ENCODE peak calls at places on chromosome 9, in nine cellular contexts. Q, L, I, X, A, C, G, S and F are unnamed samples.

GRCh38 chr9:534886-535285 is 306.6 kb upstream of the DMRT1 start:
- DNase-seq in Q (no peak), L (no peak), I (no peak), X (peak; percentile 73), A (no peak), C (no peak), G (no peak), S (no peak), F (no peak)

GRCh38 chr9:93301911-93302525 is 118.1 kb downstream of the WNK2 start:
- DNase-seq in Q (no peak), L (no peak), I (no peak), X (no peak), A (peak; percentile 4), C (no peak), G (peak; percentile 10), S (no peak), F (no peak)

GRCh38 chr9:96136992-96137665 is 164.8 kb downstream of the HSD17B3 start:
- DNase-seq in Q (no peak), L (no peak), I (no peak), X (no peak), A (no peak), C (no peak), G (no peak), S (peak; percentile 72), F (no peak)

GRCh38 chr9:129886226-129887174 is 51.2 kb downstream of the USP20 start:
- DNase-seq in Q (no peak), L (no peak), I (peak; percentile 42), X (no peak), A (no peak), C (no peak), G (no peak), S (peak; percentile 30), F (no peak)

GRCh38 chr9:109247228-109247627 is 73.6 kb downstream of the EPB41L4B start:
- DNase-seq in Q (no peak), L (no peak), I (no peak), X (no peak), A (no peak), C (no peak), G (no peak), S (no peak), F (no peak)

GRCh38 chr9:14247577-14247976 is 66.4 kb downstream of the NFIB start:
- DNase-seq in Q (no peak), L (no peak), I (no peak), X (no peak), A (no peak), C (no peak), G (no peak), S (no peak), F (no peak)

GRCh38 chr9:137096785-137097546 is 10.2 kb downstream of the MAN1B1 start:
- DNase-seq in Q (no peak), L (no peak), I (no peak), X (no peak), A (no peak), C (no peak), G (no peak), S (no peak), F (no peak)

GRCh38 chr9:73009649-73010288 is 56.9 kb upstream of the ALDH1A1 start:
- DNase-seq in Q (no peak), L (no peak), I (no peak), X (no peak), A (no peak), C (no peak), G (no peak), S (no peak), F (no peak)

GRCh38 chr9:92609142-92609500 is 60.8 kb downstream of the IPPK start:
- DNase-seq in Q (peak; percentile 71), L (peak; percentile 48), I (no peak), X (peak; percentile 75), A (no peak), C (peak; percentile 86), G (no peak), S (peak; percentile 29), F (no peak)

GRCh38 chr9:122572456-122572855 is 10.7 kb downstream of the OR1L8 start:
- DNase-seq in Q (no peak), L (no peak), I (no peak), X (no peak), A (no peak), C (no peak), G (no peak), S (no peak), F (no peak)

GRCh38 chr9:116152941-116153764 is 438 bp upstream of the PAPPA start:
- DNase-seq in Q (no peak), L (peak; percentile 36), I (no peak), X (no peak), A (peak; percentile 18), C (no peak), G (no peak), S (peak; percentile 83), F (no peak)

GRCh38 chr9:14321517-14322125 is 7.7 kb upstream of the NFIB start:
- DNase-seq in Q (no peak), L (no peak), I (peak; percentile 7), X (no peak), A (no peak), C (no peak), G (no peak), S (peak; percentile 47), F (no peak)

GRCh38 chr9:36899406-36899805 is 134.7 kb downstream of the PAX5 start:
- DNase-seq in Q (no peak), L (no peak), I (no peak), X (no peak), A (no peak), C (no peak), G (no peak), S (no peak), F (no peak)

GRCh38 chr9:110321055-110321454 is 16.6 kb downstream of the TXNDC8 start:
- DNase-seq in Q (no peak), L (no peak), I (no peak), X (no peak), A (no peak), C (no peak), G (no peak), S (peak; percentile 74), F (no peak)

GRCh38 chr9:87596862-87597261 is 99.2 kb downstream of the DAPK1 start:
- DNase-seq in Q (no peak), L (no peak), I (no peak), X (no peak), A (no peak), C (no peak), G (peak; percentile 34), S (peak; percentile 69), F (no peak)

GRCh38 chr9:138057726-138058125 is 180.1 kb downstream of the CACNA1B start:
- DNase-seq in Q (no peak), L (no peak), I (no peak), X (no peak), A (no peak), C (no peak), G (no peak), S (no peak), F (no peak)

GRCh38 chr9:84677080-84677479 is 7.6 kb downstream of the NTRK2 start:
- DNase-seq in Q (no peak), L (no peak), I (no peak), X (no peak), A (no peak), C (no peak), G (no peak), S (no peak), F (no peak)

GRCh38 chr9:116149844-116150243 is 3.7 kb upstream of the PAPPA start:
- DNase-seq in Q (peak; percentile 62), L (peak; percentile 41), I (no peak), X (no peak), A (peak; percentile 63), C (no peak), G (no peak), S (no peak), F (no peak)

GRCh38 chr9:37424686-37425297 is 2.3 kb downstream of the GRHPR start:
- DNase-seq in Q (no peak), L (no peak), I (no peak), X (no peak), A (no peak), C (no peak), G (no peak), S (no peak), F (no peak)

GRCh38 chr9:124934290-124934689 is 6.6 kb downstream of the GOLGA1 start:
- DNase-seq in Q (no peak), L (no peak), I (no peak), X (no peak), A (no peak), C (no peak), G (no peak), S (no peak), F (no peak)

GRCh38 chr9:129014124-129014523 is 14.0 kb downstream of the SH3GLB2 start:
- DNase-seq in Q (no peak), L (no peak), I (no peak), X (no peak), A (no peak), C (no peak), G (no peak), S (no peak), F (no peak)

GRCh38 chr9:110329676-110330235 is 7.9 kb downstream of the TXNDC8 start:
- DNase-seq in Q (no peak), L (no peak), I (peak; percentile 33), X (no peak), A (no peak), C (peak; percentile 20), G (no peak), S (no peak), F (no peak)

GRCh38 chr9:131661954-131662621 is 77.8 kb downstream of the RAPGEF1 start:
- DNase-seq in Q (no peak), L (no peak), I (no peak), X (no peak), A (no peak), C (no peak), G (no peak), S (no peak), F (no peak)

GRCh38 chr9:91316093-91316492 is 45.6 kb downstream of the AUH start:
- DNase-seq in Q (no peak), L (no peak), I (no peak), X (no peak), A (no peak), C (no peak), G (no peak), S (no peak), F (no peak)

GRCh38 chr9:130147215-130147614 is 25.0 kb upstream of the NCS1 start:
- DNase-seq in Q (no peak), L (no peak), I (no peak), X (no peak), A (no peak), C (no peak), G (no peak), S (no peak), F (no peak)

GRCh38 chr9:73577867-73578266 is 426.2 kb downstream of the ANXA1 start:
- DNase-seq in Q (no peak), L (no peak), I (no peak), X (no peak), A (no peak), C (peak; percentile 47), G (no peak), S (peak; percentile 42), F (no peak)

GRCh38 chr9:35051069-35051967 is 21.1 kb downstream of the VCP start:
- DNase-seq in Q (no peak), L (peak; percentile 41), I (peak; percentile 24), X (no peak), A (peak; percentile 71), C (peak; percentile 38), G (peak; percentile 30), S (peak; percentile 75), F (no peak)